ENCODE peak calls at places on chromosomes 6 and 20, in six cellular contexts. Y, P, O, D, Q and S are unnamed samples.
A peak's percentile ranks its signal among the peaks of the same experiment; 100 is the strongest.

GRCh38 chr6:129297592-129297991 is 412.4 kb downstream of the ARHGAP18 start:
- DNase-seq in Q (peak; percentile 6), D (no peak), O (no peak), P (no peak), Y (no peak), S (no peak)

GRCh38 chr20:45630366-45630765 is 718 bp downstream of the WFDC9 start:
- DNase-seq in O (no peak), Q (no peak), D (no peak), Y (no peak), P (no peak), S (no peak)

GRCh38 chr6:168683621-168684020 is 242.6 kb downstream of the SMOC2 start:
- DNase-seq in Y (no peak), P (no peak), Q (no peak), O (no peak), D (no peak), S (no peak)

GRCh38 chr6:5507056-5507722 is 245.9 kb downstream of the FARS2 start:
- DNase-seq in Y (no peak), P (peak; percentile 32), O (peak; percentile 41), D (no peak), Q (no peak), S (no peak)

GRCh38 chr20:61846741-61847419 is 218.8 kb downstream of the TAF4 start:
- DNase-seq in O (no peak), Q (no peak), Y (no peak), P (no peak), D (no peak), S (no peak)

GRCh38 chr20:22684763-22685443 is 100.5 kb upstream of the FOXA2 start:
- DNase-seq in D (no peak), Q (peak; percentile 58), O (no peak), Y (peak; percentile 24), P (no peak), S (no peak)

GRCh38 chr20:5715068-5715841 is 34.9 kb upstream of the SHLD1 start:
- DNase-seq in D (no peak), Q (peak; percentile 50), Y (no peak), P (no peak), O (no peak), S (no peak)

GRCh38 chr6:2450546-2450945 is 205.1 kb upstream of the GMDS start:
- DNase-seq in Q (peak; percentile 33), D (no peak), P (no peak), O (no peak), Y (no peak), S (no peak)

GRCh38 chr6:6811151-6812002 is 222.9 kb downstream of the LY86 start:
- DNase-seq in Y (peak; percentile 91), P (peak; percentile 69), O (no peak), Q (peak; percentile 98), D (no peak), S (no peak)

GRCh38 chr6:166906376-166907044 is 49.8 kb downstream of the RNASET2 start:
- DNase-seq in Q (no peak), Y (no peak), P (no peak), O (peak; percentile 24), D (no peak), S (no peak)

GRCh38 chr20:8918145-8918544 is 150.7 kb upstream of the PLCB4 start:
- DNase-seq in P (no peak), Q (no peak), O (no peak), Y (no peak), D (no peak), S (no peak)

GRCh38 chr6:106107043-106107613 is 21.0 kb downstream of the PRDM1 start:
- DNase-seq in D (no peak), O (no peak), Y (no peak), P (no peak), Q (no peak), S (no peak)

GRCh38 chr20:57106030-57106682 is 160.3 kb downstream of the BMP7 start:
- DNase-seq in Y (no peak), P (no peak), Q (no peak), O (no peak), D (no peak), S (no peak)

GRCh38 chr6:37168809-37169457 is 1.0 kb upstream of the PIM1 start:
- DNase-seq in P (no peak), O (peak; percentile 33), D (no peak), Q (peak; percentile 50), Y (no peak), S (no peak)

GRCh38 chr6:161476711-161477110 is 202.8 kb upstream of the AGPAT4 start:
- DNase-seq in D (no peak), Q (no peak), Y (peak; percentile 16), O (no peak), P (peak; percentile 83), S (no peak)

GRCh38 chr20:57384486-57384885 is 6.7 kb upstream of the RBM38 start:
- DNase-seq in Q (no peak), O (no peak), Y (no peak), D (no peak), P (no peak), S (no peak)

GRCh38 chr6:25998379-25998778 is 35.8 kb downstream of the TRIM38 start:
- DNase-seq in Q (peak; percentile 13), D (no peak), O (no peak), Y (no peak), P (no peak), S (no peak)

GRCh38 chr6:2110504-2110903 is 134.9 kb downstream of the GMDS start:
- DNase-seq in Q (no peak), P (peak; percentile 60), O (peak; percentile 31), Y (peak; percentile 49), D (no peak), S (no peak)

GRCh38 chr6:29702519-29703103 is 20.6 kb upstream of the HLA-F start:
- DNase-seq in Q (peak; percentile 43), D (peak; percentile 77), P (peak; percentile 5), O (peak; percentile 78), Y (peak; percentile 48), S (peak; percentile 73)

GRCh38 chr6:80205404-80205803 is 98.9 kb downstream of the BCKDHB start:
- DNase-seq in Y (no peak), D (no peak), Q (no peak), O (no peak), P (no peak), S (no peak)

GRCh38 chr20:63187338-63188158 is 28.4 kb downstream of the YTHDF1 start:
- DNase-seq in Y (no peak), Q (no peak), O (no peak), P (no peak), D (no peak), S (no peak)

GRCh38 chr20:49607568-49607967 is 39.6 kb upstream of the PTGIS start:
- DNase-seq in O (no peak), Y (no peak), D (no peak), Q (no peak), P (no peak), S (no peak)

GRCh38 chr20:49602370-49603208 is 34.7 kb upstream of the PTGIS start:
- DNase-seq in O (no peak), Y (no peak), D (no peak), P (no peak), Q (no peak), S (no peak)

GRCh38 chr20:49599746-49600113 is 31.8 kb upstream of the PTGIS start:
- DNase-seq in P (no peak), D (no peak), Q (no peak), Y (no peak), O (no peak), S (no peak)

GRCh38 chr20:49601153-49601924 is 33.4 kb upstream of the PTGIS start:
- DNase-seq in O (no peak), P (no peak), Q (no peak), D (no peak), Y (no peak), S (no peak)

GRCh38 chr20:49603209-49603627 is 35.3 kb upstream of the PTGIS start:
- DNase-seq in Y (peak; percentile 39), D (no peak), O (no peak), Q (peak; percentile 43), P (peak; percentile 36), S (no peak)
- TF ChIP-seq CTCF in Y (peak; percentile 61), D (no peak), O (no peak), Q (peak; percentile 68), P (peak; percentile 67), S (peak; percentile 52)

GRCh38 chr6:54262956-54263355 is 45.3 kb upstream of the TINAG start:
- DNase-seq in Y (no peak), P (no peak), D (no peak), Q (no peak), O (no peak), S (no peak)

GRCh38 chr6:54266400-54266923 is 41.8 kb upstream of the TINAG start:
- DNase-seq in Y (no peak), P (no peak), O (no peak), Q (no peak), D (no peak), S (no peak)

GRCh38 chr6:54264581-54265272 is 43.5 kb upstream of the TINAG start:
- DNase-seq in P (no peak), O (no peak), Q (no peak), D (no peak), Y (peak; percentile 51), S (no peak)

GRCh38 chr6:54262499-54262898 is 45.7 kb upstream of the TINAG start:
- DNase-seq in D (no peak), O (no peak), Q (no peak), P (no peak), Y (no peak), S (no peak)

DNA sequence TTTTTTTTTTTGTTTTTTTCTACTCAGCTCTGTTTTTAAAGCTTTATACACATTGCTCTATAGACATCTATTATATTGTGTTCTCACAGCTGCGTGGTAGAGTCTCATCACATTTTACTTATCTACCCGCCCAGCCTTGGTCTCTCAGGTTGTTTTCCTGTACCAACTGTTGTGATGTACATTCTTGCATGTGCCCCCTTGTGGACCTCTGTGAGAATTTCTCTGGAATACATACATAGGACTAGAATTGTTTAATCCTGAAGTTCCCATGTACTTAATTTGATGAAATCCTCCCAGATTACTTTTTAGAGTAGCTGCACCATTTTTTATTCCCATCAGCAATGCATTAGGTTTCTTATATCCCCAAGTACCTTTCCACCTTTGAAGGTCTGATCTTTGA is 40.4 kb upstream of the TINAG start:
- DNase-seq in P (peak; percentile 56), Y (peak; percentile 65), O (no peak), D (no peak), Q (peak; percentile 74), S (no peak)
- TF ChIP-seq CTCF in P (peak; percentile 58), Y (peak; percentile 48), O (no peak), D (no peak), Q (peak; percentile 74), S (peak; percentile 67)

GRCh38 chr6:4115741-4116140 is 19.6 kb downstream of the ECI2 start:
- DNase-seq in O (no peak), P (no peak), D (no peak), Y (no peak), Q (no peak), S (no peak)

GRCh38 chr6:4108561-4109093 is 26.7 kb downstream of the ECI2 start:
- DNase-seq in O (no peak), P (no peak), Y (no peak), D (no peak), Q (no peak), S (no peak)

GRCh38 chr6:4114123-4114522 is 21.3 kb downstream of the ECI2 start:
- DNase-seq in P (no peak), O (no peak), Q (no peak), Y (no peak), D (no peak), S (no peak)

GRCh38 chr6:4112366-4112765 is 23.0 kb downstream of the ECI2 start:
- DNase-seq in O (no peak), Y (no peak), P (no peak), D (no peak), Q (no peak), S (no peak)

GRCh38 chr6:4113623-4114022 is 21.8 kb downstream of the ECI2 start:
- DNase-seq in P (no peak), Q (no peak), D (no peak), O (no peak), Y (no peak), S (no peak)
- TF ChIP-seq CTCF in P (no peak), Q (no peak), D (no peak), O (no peak), Y (no peak), S (no peak)

GRCh38 chr6:111727798-111728197 is 122.1 kb upstream of the TRAF3IP2 start:
- DNase-seq in D (no peak), O (no peak), Y (no peak), P (peak; percentile 81), Q (peak; percentile 27), S (no peak)
- TF ChIP-seq CTCF in D (no peak), O (no peak), Y (peak; percentile 19), P (peak; percentile 54), Q (peak; percentile 26), S (no peak)